ENCODE peak calls at places on chromosome 17, in eight cellular contexts. Y is activated CD8-positive, alpha-beta T cell treated with anti-CD3 and anti-CD28 coated beads for 36 hours; G is body of pancreas; M is cardiac fibroblast; N is lower leg skin; K is activated naive CD4-positive, alpha-beta T cell treated with anti-CD3 and anti-CD28 coated beads, Interleukin-2, amount 10 ng/mL, durations not matched to agents 7 days and 5 days; B is stomach; C is AG08395. U is an unnamed sample.

GRCh38 chr17:80195671-80196529 is 24.2 kb downstream of the SGSH start:
- DNase-seq in Y (peak), G (no peak), M (peak), N (no peak), K (peak), B (no peak), C (peak), U (no peak)

GRCh38 chr17:82862758-82863645 is 23.2 kb upstream of the ZNF750 start:
- DNase-seq in Y (no peak), G (no peak), M (no peak), N (no peak), K (no peak), B (no peak), C (no peak), U (peak)

GRCh38 chr17:4968166-4968915 is 724 bp upstream of the SPAG7 start:
- DNase-seq in Y (peak), G (no peak), M (no peak), N (no peak), K (peak), B (no peak), C (no peak), U (peak)

GRCh38 chr17:79851461-79851817 is 12.2 kb upstream of the CBX4 start:
- DNase-seq in Y (no peak), G (peak), M (no peak), N (no peak), K (no peak), B (peak), C (no peak), U (no peak)

GRCh38 chr17:50211249-50212120 is 10.1 kb upstream of the COL1A1 start:
- DNase-seq in Y (peak), G (no peak), M (peak), N (no peak), K (no peak), B (no peak), C (no peak), U (no peak)

GRCh38 chr17:15498107-15498506 is 30.7 kb upstream of the CDRT4 start:
- DNase-seq in Y (peak), G (no peak), M (peak), N (no peak), K (no peak), B (no peak), C (no peak), U (no peak)

GRCh38 chr17:45783593-45784292 is 377 bp upstream of the CRHR1 start:
- DNase-seq in Y (peak), G (no peak), M (no peak), N (no peak), K (peak), B (no peak), C (no peak), U (peak)

GRCh38 chr17:45750779-45751440 is 33.2 kb upstream of the CRHR1 start:
- DNase-seq in Y (no peak), G (no peak), M (no peak), N (no peak), K (no peak), B (no peak), C (no peak), U (no peak)

GRCh38 chr17:76824103-76824502 is 44.1 kb upstream of the MGAT5B start:
- DNase-seq in Y (no peak), G (no peak), M (no peak), N (no peak), K (no peak), B (no peak), C (no peak), U (no peak)

GRCh38 chr17:18992454-18993130 is 12.0 kb downstream of the FAM83G start:
- DNase-seq in Y (peak), G (no peak), M (no peak), N (no peak), K (peak), B (no peak), C (no peak), U (no peak)

GRCh38 chr17:79777844-79778503 is at the start of gene CBX2:
- DNase-seq in Y (peak), G (peak), M (peak), N (peak), K (peak), B (peak), C (peak), U (peak)

GRCh38 chr17:79086609-79087427 is 12.2 kb downstream of the ENGASE start:
- DNase-seq in Y (no peak), G (no peak), M (no peak), N (no peak), K (no peak), B (no peak), C (no peak), U (peak)

GRCh38 chr17:41654134-41654907 is 29.9 kb upstream of the KRT17 start:
- DNase-seq in Y (no peak), G (peak), M (no peak), N (peak), K (no peak), B (peak), C (no peak), U (no peak)

GRCh38 chr17:71446635-71447034 is 674.2 kb upstream of the SOX9 start:
- DNase-seq in Y (no peak), G (no peak), M (no peak), N (no peak), K (no peak), B (no peak), C (no peak), U (no peak)

U was measured in right cardiac atrium.